ENCODE peak calls at places on chromosome 15, in four cellular contexts. H, E, L and K are unnamed samples.

GRCh38 chr15:63019539-63020109 is 22.9 kb upstream of the TPM1 start:
- DNase-seq in H (no peak), E (peak; percentile 63), L (no peak), K (no peak)

GRCh38 chr15:38482572-38482971 is 28.6 kb downstream of the FAM98B start:
- DNase-seq in H (no peak), E (no peak), L (no peak), K (no peak)

GRCh38 chr15:30990036-30990435 is 1.4 kb downstream of the MTMR10 start:
- DNase-seq in H (no peak), E (no peak), L (no peak), K (no peak)

GRCh38 chr15:28107111-28107893 is 8.2 kb upstream of the OCA2 start:
- DNase-seq in H (peak; percentile 18), E (no peak), L (no peak), K (no peak)

GRCh38 chr15:50685191-50685975 is 1.2 kb downstream of the TRPM7 start:
- DNase-seq in H (no peak), E (no peak), L (no peak), K (peak; percentile 7)

GRCh38 chr15:32870240-32871033 is 152.6 kb downstream of the GREM1 start:
- DNase-seq in H (no peak), E (no peak), L (no peak), K (no peak)

GRCh38 chr15:33031324-33031736 is 163.2 kb downstream of the FMN1 start:
- DNase-seq in H (no peak), E (no peak), L (no peak), K (no peak)

GRCh38 chr15:70196314-70197291 is 98.9 kb upstream of the TLE3 start:
- DNase-seq in H (peak; percentile 19), E (peak; percentile 86), L (no peak), K (no peak)

GRCh38 chr15:89978914-89979313 is 22.2 kb upstream of the ZNF710 start:
- DNase-seq in H (no peak), E (no peak), L (no peak), K (no peak)

GRCh38 chr15:35068861-35069260 is 16.2 kb downstream of the NANOGP8 start:
- DNase-seq in H (no peak), E (no peak), L (no peak), K (peak; percentile 91)

GRCh38 chr15:98881526-98882517 is 125.8 kb downstream of the PGPEP1L start:
- DNase-seq in H (no peak), E (no peak), L (peak; percentile 45), K (peak; percentile 46)

GRCh38 chr15:40941528-40942336 is 11.5 kb upstream of the CHAC1 start:
- DNase-seq in H (peak; percentile 66), E (peak; percentile 83), L (peak; percentile 49), K (peak; percentile 65)

GRCh38 chr15:52020253-52021085 is 1.4 kb downstream of the MAPK6 start:
- DNase-seq in H (no peak), E (no peak), L (peak; percentile 46), K (peak; percentile 64)

GRCh38 chr15:57611938-57612337 is 20.2 kb downstream of the MYZAP start:
- DNase-seq in H (no peak), E (no peak), L (peak; percentile 7), K (peak; percentile 69)

GRCh38 chr15:50108446-50108845 is 10.6 kb downstream of the ATP8B4 start:
- DNase-seq in H (no peak), E (no peak), L (no peak), K (no peak)

GRCh38 chr15:39429898-39430357 is 151.0 kb upstream of the THBS1 start:
- DNase-seq in H (no peak), E (no peak), L (no peak), K (no peak)